ENCODE peak calls at places on chromosomes 4 and X, in four cellular contexts. E is WTC11, L is RWPE1, Z is kidney. B is an unnamed sample.
A peak's percentile ranks its signal among the peaks of the same experiment; 100 is the strongest.

GRCh38 chr4:1318488-1319213 is 28.4 kb upstream of the UVSSA start:
- DNase-seq in E (peak; percentile 71), L (no peak), Z (peak; percentile 61), B (peak; percentile 57)

GRCh38 chrX:136691028-136691809 is 43.3 kb downstream of the CD40LG start:
- DNase-seq in E (no peak), L (peak; percentile 8), Z (no peak), B (no peak)

GRCh38 chrX:63784902-63785692 is at the start of gene ARHGEF9:
- DNase-seq in E (peak; percentile 64), L (no peak), Z (peak; percentile 74), B (peak; percentile 77)

GRCh38 chrX:128759177-128759576 is 707.0 kb upstream of the ACTRT1 start:
- DNase-seq in E (no peak), L (no peak), Z (no peak), B (no peak)

GRCh38 chr4:94641702-94642560 is 115.8 kb upstream of the BMPR1B start:
- DNase-seq in E (no peak), L (peak; percentile 34), Z (no peak), B (no peak)

GRCh38 chr4:113117346-113117677 is 67.9 kb downstream of the ANK2 start:
- DNase-seq in E (no peak), L (no peak), Z (no peak), B (no peak)

GRCh38 chrX:124736553-124737240 is 390.3 kb downstream of the SH2D1A start:
- DNase-seq in E (peak; percentile 86), L (no peak), Z (peak; percentile 53), B (no peak)

GRCh38 chr4:140448830-140449229 is 21.4 kb upstream of the CLGN start:
- DNase-seq in E (no peak), L (no peak), Z (no peak), B (no peak)

GRCh38 chr4:53748328-53748772 is 157.1 kb upstream of the LNX1 start:
- DNase-seq in E (no peak), L (no peak), Z (peak; percentile 61), B (no peak)

DNA sequence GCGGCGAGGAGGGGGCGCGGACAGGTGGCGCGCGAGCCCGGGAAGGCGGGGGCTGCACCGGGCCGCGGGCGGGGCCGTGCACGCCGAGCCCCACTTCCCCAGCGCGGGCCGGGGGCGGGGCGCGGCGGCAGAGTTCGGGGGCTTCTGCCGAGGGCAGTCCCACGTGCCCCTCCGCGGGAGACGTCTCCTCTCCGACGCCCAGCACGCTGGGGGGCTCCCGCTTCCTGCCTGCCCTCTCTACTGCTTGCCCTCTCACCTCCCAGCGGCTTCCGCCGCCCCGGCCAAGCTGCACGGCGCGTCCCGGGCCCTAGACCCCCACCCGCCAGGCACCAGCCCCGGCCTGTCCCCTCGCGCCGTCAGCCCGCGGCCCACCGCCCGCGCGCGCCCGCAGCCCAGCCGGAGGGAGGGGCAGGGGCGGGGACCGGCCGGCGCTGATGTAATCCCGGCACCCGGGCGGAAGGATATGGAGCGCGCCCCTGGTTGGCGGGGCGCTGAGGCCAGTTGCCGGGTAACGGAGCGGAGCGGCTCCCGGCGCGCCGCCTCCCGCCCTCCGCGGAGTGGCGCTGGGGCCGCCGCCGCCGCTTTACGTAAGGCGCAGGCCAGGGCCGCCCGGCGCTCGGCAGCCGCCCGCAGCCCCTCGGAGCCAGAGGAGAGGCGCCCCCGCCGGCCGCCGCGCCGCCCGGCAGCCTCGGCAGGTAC is at the start of gene KIAA0232:
- DNase-seq in E (peak; percentile 89), L (peak; percentile 89), Z (peak; percentile 97), B (peak; percentile 97)
- TF ChIP-seq CTCF in E (no peak), L (no peak), Z (no peak), B (no peak)

GRCh38 chrX:41293269-41293668 is 40.7 kb upstream of the DDX3X start:
- DNase-seq in E (peak; percentile 44), L (no peak), Z (no peak), B (no peak)
- TF ChIP-seq CTCF in E (peak; percentile 14), L (no peak), Z (no peak), B (peak; percentile 42)

DNA sequence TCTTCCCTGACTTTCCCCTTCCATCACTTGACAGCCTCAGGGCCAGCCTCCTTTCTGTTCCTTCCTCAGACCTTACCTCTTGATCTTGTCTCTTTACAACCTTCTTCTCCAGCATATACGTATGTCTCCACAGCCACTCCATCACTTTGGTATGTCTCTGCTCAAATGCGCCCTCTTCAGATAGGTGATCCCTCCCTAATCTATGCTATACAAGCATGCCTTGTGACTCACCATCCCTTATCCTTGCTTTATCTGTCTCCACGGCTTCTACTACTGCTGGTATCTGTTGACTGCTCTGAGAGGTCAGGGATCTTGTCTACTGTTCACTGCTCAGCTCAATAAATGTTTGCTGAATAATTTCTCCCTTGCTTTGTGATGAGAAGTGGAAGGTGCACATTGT is 9.0 kb downstream of the ARAP2 start:
- DNase-seq in E (no peak), L (peak; percentile 26), Z (no peak), B (no peak)
- TF ChIP-seq CTCF in E (no peak), L (no peak), Z (no peak), B (no peak)

GRCh38 chr4:86791126-86791525 is 58.1 kb downstream of the SLC10A6 start:
- DNase-seq in E (peak; percentile 72), L (no peak), Z (no peak), B (no peak)
- TF ChIP-seq CTCF in E (no peak), L (no peak), Z (no peak), B (peak; percentile 25)

GRCh38 chr4:150972592-150972991 is 42.5 kb downstream of the LRBA start:
- DNase-seq in E (no peak), L (no peak), Z (no peak), B (no peak)

GRCh38 chr4:150973626-150974250 is 41.3 kb downstream of the LRBA start:
- DNase-seq in E (no peak), L (no peak), Z (no peak), B (no peak)

GRCh38 chr4:150974251-150974640 is 40.8 kb downstream of the LRBA start:
- DNase-seq in E (no peak), L (no peak), Z (no peak), B (no peak)

GRCh38 chr4:150970685-150971151 is 44.4 kb downstream of the LRBA start:
- DNase-seq in E (no peak), L (no peak), Z (no peak), B (no peak)

DNA sequence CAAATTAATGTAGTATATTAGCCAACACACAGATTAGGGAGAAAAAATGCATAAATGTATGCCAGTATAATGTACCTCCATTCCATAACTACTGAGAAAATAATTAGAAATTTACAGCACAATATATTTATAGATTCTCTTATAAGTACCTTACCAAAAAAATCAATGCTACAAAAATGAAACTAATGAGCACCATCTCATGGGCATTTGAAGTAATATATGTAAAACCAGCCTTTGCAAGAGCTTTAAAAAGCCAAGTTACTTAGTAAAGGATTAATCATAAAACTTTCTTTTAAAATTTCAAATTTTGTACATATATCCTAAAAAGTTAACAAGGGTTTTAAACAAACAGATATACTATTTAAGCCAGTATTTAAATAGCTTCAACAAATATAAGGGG is 43.2 kb downstream of the LRBA start:
- DNase-seq in E (no peak), L (no peak), Z (no peak), B (no peak)
- TF ChIP-seq CTCF in E (no peak), L (no peak), Z (no peak), B (peak; percentile 54)

GRCh38 chrX:153381684-153382532 is 19.2 kb downstream of the PNMA6E start:
- DNase-seq in E (no peak), L (peak; percentile 27), Z (no peak), B (no peak)
- TF ChIP-seq CTCF in E (no peak), L (no peak), Z (no peak), B (peak; percentile 54)

B was measured in chondrocyte.